ENCODE peak calls at places on chromosomes 12 and 14, in ten cellular contexts. N is activated CD4-positive, alpha-beta T cell treated with anti-CD3 and anti-CD28 coated beads, Interleukin-2, amount 50 U/mL, for 4 hours; C is C1 segment of cervical spinal cord; Q is NCI-H774; Z is gastrocnemius medialis; J is psoas muscle; B is sigmoid colon; V is brain microvascular endothelial cell; A is hippocampal formation; Y is fibroblast of mammary gland. W is an unnamed sample.

GRCh38 chr12:30754383-30754749 is 385 bp downstream of the CAPRIN2 start:
- DNase-seq in A (no peak), J (no peak), N (peak; percentile 26), Q (no peak), B (no peak), Y (no peak), V (peak; percentile 0), C (peak; percentile 59), Z (no peak), W (no peak)

GRCh38 chr12:109131522-109132050 is 15.2 kb downstream of the ACACB start:
- DNase-seq in B (peak; percentile 82), Q (no peak), A (no peak), N (no peak), Z (peak; percentile 96), J (peak; percentile 78), C (no peak), V (no peak), Y (no peak), W (no peak)

GRCh38 chr12:10247659-10248058 is 35.0 kb downstream of the GABARAPL1 start:
- DNase-seq in Z (no peak), A (no peak), N (no peak), Q (no peak), B (no peak), J (no peak), Y (no peak), C (no peak), V (no peak), W (no peak)

GRCh38 chr12:6827982-6828670 is at the start of gene P3H3:
- DNase-seq in J (peak; percentile 39), B (no peak), V (peak; percentile 15), Z (no peak), A (no peak), C (no peak), Y (peak; percentile 63), N (no peak), Q (no peak), W (no peak)

GRCh38 chr14:89241934-89242670 is 174.9 kb downstream of the FOXN3 start:
- DNase-seq in Z (no peak), J (no peak), N (no peak), V (no peak), Q (no peak), B (no peak), A (no peak), Y (no peak), C (no peak), W (no peak)

GRCh38 chr14:94158239-94158888 is 15.8 kb upstream of the PPP4R4 start:
- DNase-seq in N (no peak), Q (no peak), Y (no peak), J (no peak), B (no peak), V (no peak), A (no peak), C (no peak), Z (no peak), W (peak; percentile 60)

GRCh38 chr14:105481886-105482454 is 4.7 kb upstream of the CRIP1 start:
- DNase-seq in Q (peak; percentile 95), Y (peak; percentile 96), C (peak; percentile 68), J (peak; percentile 93), V (peak; percentile 98), A (peak; percentile 70), Z (peak; percentile 84), B (peak; percentile 97), N (peak; percentile 88), W (peak; percentile 99)

GRCh38 chr14:44529026-44529425 is 21.9 kb upstream of the FSCB start:
- DNase-seq in Q (no peak), C (peak; percentile 10), V (no peak), B (no peak), N (no peak), J (no peak), Y (no peak), Z (no peak), A (no peak), W (no peak)

GRCh38 chr12:56487448-56488040 is 417 bp downstream of the GLS2 start:
- DNase-seq in C (no peak), B (peak; percentile 80), Q (peak; percentile 71), J (peak; percentile 46), A (no peak), Y (peak; percentile 9), N (no peak), V (no peak), Z (no peak), W (no peak)

GRCh38 chr14:75223664-75224154 is 47.3 kb upstream of the TMED10 start:
- DNase-seq in C (peak; percentile 30), J (no peak), B (peak; percentile 68), N (no peak), Y (no peak), A (peak; percentile 22), Q (no peak), V (no peak), Z (peak; percentile 42), W (no peak)

GRCh38 chr12:89067436-89067835 is 284.9 kb downstream of the DUSP6 start:
- DNase-seq in V (peak; percentile 90), Y (peak; percentile 96), N (no peak), Q (no peak), B (no peak), J (no peak), C (no peak), Z (no peak), A (no peak), W (peak; percentile 29)